ENCODE peak calls at places on chromosomes 7 and 10, in ten cellular contexts. D is stimulated activated CD8-positive, alpha-beta memory T cell treated with anti-CD3 and anti-CD28 coated beads, Interleukin-15, amount 100 ng/mL, for 1 hour; C is neural crest cell; P is AG08396; H is AG04449; L is stimulated activated CD4-positive, alpha-beta T cell treated with anti-CD3 and anti-CD28 coated beads, Interleukin-12 subunit alpha, Interleukin-12 subunit beta, amount 100 ng/mL, for 4 hours; A is activated naive CD4-positive, alpha-beta T cell treated with anti-CD3 and anti-CD28 coated beads, Interleukin-2, amount 10 ng/mL, durations not matched to agents 7 days and 5 days; G is neural progenitor cell; Z is globus pallidus; F is endothelial cell. I is an unnamed sample.

GRCh38 chr7:150462413-150462812 is 12.0 kb downstream of the GIMAP8 start:
- DNase-seq in D (no peak), C (no peak), P (no peak), H (no peak), L (no peak), A (no peak), G (no peak), Z (no peak), F (no peak), I (no peak)

GRCh38 chr7:25124485-25125136 is 449 bp downstream of the CYCS start:
- DNase-seq in D (no peak), C (no peak), P (no peak), H (no peak), L (peak), A (peak), G (peak), Z (no peak), F (no peak), I (no peak)

GRCh38 chr7:99143853-99144672 is at the start of gene SMURF1:
- DNase-seq in D (peak), C (peak), P (peak), H (no peak), L (peak), A (peak), G (peak), Z (peak), F (peak), I (peak)

GRCh38 chr10:79048639-79049550 is 19.9 kb upstream of the ZMIZ1 start:
- DNase-seq in D (no peak), C (no peak), P (no peak), H (no peak), L (no peak), A (no peak), G (no peak), Z (no peak), F (no peak), I (no peak)

GRCh38 chr10:108787932-108788331 is 1135.4 kb downstream of the XPNPEP1 start:
- DNase-seq in D (no peak), C (no peak), P (peak), H (no peak), L (no peak), A (no peak), G (no peak), Z (no peak), F (no peak), I (no peak)

GRCh38 chr7:35424869-35425495 is 171.1 kb upstream of the TBX20 start:
- DNase-seq in D (peak), C (peak), P (peak), H (no peak), L (peak), A (peak), G (peak), Z (peak), F (peak), I (no peak)

GRCh38 chr7:116715087-116715486 is 43.1 kb downstream of the MET start:
- DNase-seq in D (no peak), C (no peak), P (no peak), H (no peak), L (no peak), A (no peak), G (no peak), Z (no peak), F (no peak), I (no peak)

GRCh38 chr10:37067576-37067975 is 57.8 kb upstream of the ANKRD30A start:
- DNase-seq in D (no peak), C (no peak), P (no peak), H (no peak), L (no peak), A (no peak), G (no peak), Z (no peak), F (no peak), I (no peak)

GRCh38 chr10:77504870-77505257 is 132.7 kb downstream of the KCNMA1 start:
- DNase-seq in D (no peak), C (no peak), P (no peak), H (no peak), L (no peak), A (no peak), G (no peak), Z (no peak), F (no peak), I (no peak)

GRCh38 chr7:42107484-42107883 is 129.5 kb downstream of the GLI3 start:
- DNase-seq in D (no peak), C (no peak), P (peak), H (no peak), L (no peak), A (no peak), G (peak), Z (no peak), F (no peak), I (no peak)

GRCh38 chr7:80640841-80641240 is 2.4 kb downstream of the CD36 start:
- DNase-seq in D (no peak), C (no peak), P (peak), H (no peak), L (no peak), A (no peak), G (no peak), Z (no peak), F (no peak), I (no peak)

GRCh38 chr7:117130262-117130661 is 177.0 kb downstream of the ST7 start:
- DNase-seq in D (no peak), C (no peak), P (no peak), H (no peak), L (no peak), A (no peak), G (no peak), Z (no peak), F (no peak), I (no peak)

GRCh38 chr10:43211030-43211429 is 55.8 kb downstream of the RASGEF1A start:
- DNase-seq in D (no peak), C (no peak), P (no peak), H (no peak), L (no peak), A (peak), G (no peak), Z (no peak), F (no peak), I (no peak)

GRCh38 chr10:95566121-95566520 is 5.0 kb upstream of the SORBS1 start:
- DNase-seq in D (no peak), C (no peak), P (no peak), H (no peak), L (no peak), A (no peak), G (no peak), Z (no peak), F (no peak), I (no peak)

GRCh38 chr7:130096243-130096827 is 26.0 kb downstream of the KLHDC10 start:
- DNase-seq in D (no peak), C (no peak), P (no peak), H (no peak), L (no peak), A (no peak), G (no peak), Z (no peak), F (no peak), I (no peak)

GRCh38 chr7:70894799-70895198 is 237.1 kb upstream of the GALNT17 start:
- DNase-seq in D (no peak), C (no peak), P (no peak), H (no peak), L (no peak), A (no peak), G (no peak), Z (no peak), F (no peak), I (no peak)

GRCh38 chr10:126504051-126504760 is 115.9 kb upstream of the ADAM12 start:
- DNase-seq in D (no peak), C (peak), P (peak), H (no peak), L (no peak), A (no peak), G (peak), Z (peak), F (peak), I (no peak)

GRCh38 chr10:112229901-112230300 is 46.3 kb upstream of the GPAM start:
- DNase-seq in D (no peak), C (no peak), P (no peak), H (no peak), L (no peak), A (no peak), G (no peak), Z (no peak), F (no peak), I (no peak)

GRCh38 chr10:121244791-121245190 is 353.5 kb downstream of the FGFR2 start:
- DNase-seq in D (no peak), C (no peak), P (no peak), H (no peak), L (no peak), A (no peak), G (no peak), Z (no peak), F (no peak), I (no peak)

GRCh38 chr10:63084690-63085377 is 48.3 kb upstream of the NRBF2 start:
- DNase-seq in D (no peak), C (no peak), P (no peak), H (no peak), L (no peak), A (no peak), G (no peak), Z (no peak), F (no peak), I (no peak)

GRCh38 chr7:7237201-7237977 is 55.0 kb downstream of the C1GALT1 start:
- DNase-seq in D (no peak), C (no peak), P (no peak), H (no peak), L (no peak), A (no peak), G (peak), Z (no peak), F (no peak), I (no peak)

GRCh38 chr10:51010977-51011376 is 63.3 kb upstream of the PRKG1 start:
- DNase-seq in D (no peak), C (no peak), P (peak), H (no peak), L (no peak), A (peak), G (peak), Z (peak), F (peak), I (no peak)

GRCh38 chr10:69845574-69846251 is 44.0 kb downstream of the COL13A1 start:
- DNase-seq in D (no peak), C (no peak), P (peak), H (no peak), L (no peak), A (no peak), G (no peak), Z (no peak), F (no peak), I (no peak)

GRCh38 chr10:73762915-73763314 is 18.7 kb downstream of the SEC24C start:
- DNase-seq in D (no peak), C (no peak), P (no peak), H (no peak), L (no peak), A (no peak), G (no peak), Z (no peak), F (no peak), I (no peak)

GRCh38 chr7:116503835-116504234 is 4.3 kb downstream of the CAV2 start:
- DNase-seq in D (no peak), C (no peak), P (no peak), H (no peak), L (no peak), A (no peak), G (no peak), Z (no peak), F (no peak), I (no peak)

GRCh38 chr7:99459087-99459486 is 6.9 kb downstream of the ATP5MF start:
- DNase-seq in D (no peak), C (no peak), P (no peak), H (no peak), L (no peak), A (peak), G (peak), Z (no peak), F (peak), I (no peak)

GRCh38 chr10:116602648-116603400 is 12.1 kb downstream of the PNLIPRP1 start:
- DNase-seq in D (no peak), C (no peak), P (no peak), H (no peak), L (no peak), A (no peak), G (no peak), Z (no peak), F (no peak), I (no peak)

GRCh38 chr10:66928000-66928770 is 2.3 kb downstream of the LRRTM3 start:
- DNase-seq in D (no peak), C (no peak), P (no peak), H (no peak), L (no peak), A (no peak), G (peak), Z (peak), F (peak), I (no peak)

GRCh38 chr7:18715988-18716387 is 220.4 kb downstream of the HDAC9 start:
- DNase-seq in D (no peak), C (no peak), P (no peak), H (no peak), L (no peak), A (no peak), G (peak), Z (peak), F (no peak), I (no peak)

GRCh38 chr10:108597657-108598319 is 1325.5 kb downstream of the XPNPEP1 start:
- DNase-seq in D (no peak), C (no peak), P (no peak), H (no peak), L (no peak), A (no peak), G (peak), Z (no peak), F (no peak), I (no peak)

GRCh38 chr7:105073143-105073542 is 59.1 kb downstream of the KMT2E start:
- DNase-seq in D (no peak), C (no peak), P (no peak), H (no peak), L (no peak), A (no peak), G (no peak), Z (no peak), F (no peak), I (no peak)

GRCh38 chr7:149226840-149227494 is 12.5 kb upstream of the ZNF212 start:
- DNase-seq in D (no peak), C (no peak), P (no peak), H (no peak), L (no peak), A (no peak), G (no peak), Z (no peak), F (no peak), I (no peak)

GRCh38 chr10:100153239-100153840 is 32.5 kb downstream of the ERLIN1 start:
- DNase-seq in D (no peak), C (no peak), P (no peak), H (no peak), L (no peak), A (no peak), G (no peak), Z (no peak), F (no peak), I (no peak)

GRCh38 chr10:30828227-30828626 is 198.7 kb upstream of the LYZL2 start:
- DNase-seq in D (no peak), C (no peak), P (no peak), H (no peak), L (no peak), A (no peak), G (no peak), Z (no peak), F (no peak), I (no peak)

GRCh38 chr10:126663880-126664279 is 6.6 kb downstream of the C10orf90 start:
- DNase-seq in D (no peak), C (no peak), P (no peak), H (no peak), L (no peak), A (no peak), G (no peak), Z (peak), F (no peak), I (no peak)

GRCh38 chr10:3426190-3426845 is 253.7 kb upstream of the PITRM1 start:
- DNase-seq in D (no peak), C (no peak), P (peak), H (peak), L (no peak), A (no peak), G (no peak), Z (no peak), F (no peak), I (no peak)

GRCh38 chr7:116512524-116513188 is 12.2 kb upstream of the CAV1 start:
- DNase-seq in D (no peak), C (no peak), P (no peak), H (no peak), L (no peak), A (no peak), G (no peak), Z (no peak), F (no peak), I (no peak)

GRCh38 chr10:64332551-64332950 is 811.4 kb downstream of the REEP3 start:
- DNase-seq in D (no peak), C (no peak), P (no peak), H (no peak), L (no peak), A (no peak), G (no peak), Z (no peak), F (no peak), I (no peak)

GRCh38 chr7:137703291-137704010 is 143.3 kb downstream of the DGKI start:
- DNase-seq in D (no peak), C (no peak), P (no peak), H (no peak), L (no peak), A (no peak), G (no peak), Z (no peak), F (no peak), I (no peak)